ENCODE peak calls at places on chromosome 6, in seven cellular contexts. One of them, this sample, is unnamed.

GRCh38 chr6:111810321-111811235 is 62.7 kb downstream of the FYN start:
- DNase-seq in H1: no peak
- DNase-seq in neuronal stem cell: no peak
- DNase-seq in Panc1: no peak
- DNase-seq in fibroblast of lung: no peak
- DNase-seq in mucosa of descending colon: no peak
- DNase-seq in neural progenitor cell: no peak
- DNase-seq in this sample: no peak

GRCh38 chr6:85867595-85867994 is 224.9 kb upstream of the SYNCRIP start:
- DNase-seq in mucosa of descending colon: no peak
- DNase-seq in neuronal stem cell: no peak
- DNase-seq in Panc1: no peak
- DNase-seq in fibroblast of lung: no peak
- DNase-seq in H1: no peak
- DNase-seq in neural progenitor cell: no peak
- DNase-seq in this sample: no peak

GRCh38 chr6:107735906-107736635 is 88.0 kb downstream of the SCML4 start:
- DNase-seq in H1: no peak
- DNase-seq in mucosa of descending colon: no peak
- DNase-seq in neural progenitor cell: no peak
- DNase-seq in neuronal stem cell: no peak
- DNase-seq in Panc1: no peak
- DNase-seq in fibroblast of lung: no peak
- DNase-seq in this sample: no peak

GRCh38 chr6:21098744-21099143 is 494.8 kb upstream of the SOX4 start:
- DNase-seq in Panc1: no peak
- DNase-seq in fibroblast of lung: no peak
- DNase-seq in mucosa of descending colon: no peak
- DNase-seq in neuronal stem cell: peak; percentile 36
- DNase-seq in neural progenitor cell: peak; percentile 62
- DNase-seq in H1: no peak
- DNase-seq in this sample: no peak

GRCh38 chr6:1240766-1241165 is 71.1 kb upstream of the FOXQ1 start:
- DNase-seq in H1: no peak
- DNase-seq in neural progenitor cell: no peak
- DNase-seq in mucosa of descending colon: no peak
- DNase-seq in Panc1: no peak
- DNase-seq in neuronal stem cell: no peak
- DNase-seq in fibroblast of lung: peak; percentile 24
- DNase-seq in this sample: no peak

GRCh38 chr6:141103246-141103645 is 1029.5 kb upstream of the GJE1 start:
- DNase-seq in H1: no peak
- DNase-seq in neuronal stem cell: no peak
- DNase-seq in fibroblast of lung: peak; percentile 6
- DNase-seq in Panc1: no peak
- DNase-seq in mucosa of descending colon: no peak
- DNase-seq in neural progenitor cell: no peak
- DNase-seq in this sample: no peak

GRCh38 chr6:25302677-25303128 is 23.5 kb downstream of the CARMIL1 start:
- DNase-seq in Panc1: no peak
- DNase-seq in neuronal stem cell: no peak
- DNase-seq in mucosa of descending colon: no peak
- DNase-seq in fibroblast of lung: peak; percentile 88
- DNase-seq in neural progenitor cell: peak; percentile 14
- DNase-seq in H1: no peak
- DNase-seq in this sample: no peak

GRCh38 chr6:113428702-113429101 is 428.4 kb upstream of the MARCKS start:
- DNase-seq in neural progenitor cell: no peak
- DNase-seq in mucosa of descending colon: no peak
- DNase-seq in fibroblast of lung: no peak
- DNase-seq in neuronal stem cell: no peak
- DNase-seq in Panc1: no peak
- DNase-seq in H1: no peak
- DNase-seq in this sample: no peak

GRCh38 chr6:15389759-15390723 is 144.2 kb downstream of the JARID2 start:
- DNase-seq in Panc1: peak; percentile 17
- DNase-seq in neural progenitor cell: peak; percentile 87
- DNase-seq in fibroblast of lung: peak; percentile 74
- DNase-seq in mucosa of descending colon: no peak
- DNase-seq in H1: no peak
- DNase-seq in neuronal stem cell: peak; percentile 69
- DNase-seq in this sample: no peak

GRCh38 chr6:156175971-156176421 is 601.2 kb upstream of the ARID1B start:
- DNase-seq in fibroblast of lung: no peak
- DNase-seq in H1: peak; percentile 57
- DNase-seq in mucosa of descending colon: peak; percentile 11
- DNase-seq in neural progenitor cell: peak; percentile 88
- DNase-seq in neuronal stem cell: peak; percentile 59
- DNase-seq in Panc1: no peak
- DNase-seq in this sample: no peak

GRCh38 chr6:126880926-126881325 is 237.5 kb upstream of the RSPO3 start:
- DNase-seq in neural progenitor cell: no peak
- DNase-seq in neuronal stem cell: no peak
- DNase-seq in fibroblast of lung: no peak
- DNase-seq in Panc1: no peak
- DNase-seq in mucosa of descending colon: no peak
- DNase-seq in H1: no peak
- DNase-seq in this sample: no peak

GRCh38 chr6:130840050-130840449 is 12.8 kb downstream of the SMLR1 start:
- DNase-seq in Panc1: no peak
- DNase-seq in mucosa of descending colon: no peak
- DNase-seq in neural progenitor cell: no peak
- DNase-seq in H1: no peak
- DNase-seq in neuronal stem cell: no peak
- DNase-seq in fibroblast of lung: no peak
- DNase-seq in this sample: no peak

GRCh38 chr6:31871068-31871659 is 7.6 kb downstream of the SLC44A4 start:
- DNase-seq in fibroblast of lung: peak; percentile 20
- DNase-seq in Panc1: no peak
- DNase-seq in H1: no peak
- DNase-seq in neuronal stem cell: no peak
- DNase-seq in mucosa of descending colon: no peak
- DNase-seq in neural progenitor cell: no peak
- DNase-seq in this sample: no peak

GRCh38 chr6:10763006-10763405 is 15.4 kb downstream of the TMEM14B start:
- DNase-seq in Panc1: no peak
- DNase-seq in neuronal stem cell: no peak
- DNase-seq in mucosa of descending colon: no peak
- DNase-seq in fibroblast of lung: peak; percentile 87
- DNase-seq in H1: no peak
- DNase-seq in neural progenitor cell: no peak
- DNase-seq in this sample: no peak

GRCh38 chr6:139257821-139258398 is 33.9 kb downstream of the TXLNB start:
- DNase-seq in neural progenitor cell: peak; percentile 10
- DNase-seq in Panc1: no peak
- DNase-seq in fibroblast of lung: no peak
- DNase-seq in mucosa of descending colon: no peak
- DNase-seq in H1: no peak
- DNase-seq in neuronal stem cell: no peak
- DNase-seq in this sample: no peak

GRCh38 chr6:72619883-72620696 is 1.8 kb upstream of the KCNQ5 start:
- DNase-seq in fibroblast of lung: no peak
- DNase-seq in H1: peak; percentile 65
- DNase-seq in neural progenitor cell: peak; percentile 66
- DNase-seq in Panc1: no peak
- DNase-seq in mucosa of descending colon: peak; percentile 41
- DNase-seq in neuronal stem cell: peak; percentile 33
- DNase-seq in this sample: no peak

GRCh38 chr6:16982827-16983226 is 119.0 kb upstream of the STMND1 start:
- DNase-seq in Panc1: no peak
- DNase-seq in H1: no peak
- DNase-seq in neural progenitor cell: no peak
- DNase-seq in fibroblast of lung: peak; percentile 96
- DNase-seq in mucosa of descending colon: no peak
- DNase-seq in neuronal stem cell: no peak
- DNase-seq in this sample: no peak

GRCh38 chr6:88445188-88445958 is 279.2 kb upstream of the CNR1 start:
- DNase-seq in neural progenitor cell: no peak
- DNase-seq in mucosa of descending colon: no peak
- DNase-seq in fibroblast of lung: no peak
- DNase-seq in Panc1: no peak
- DNase-seq in H1: no peak
- DNase-seq in neuronal stem cell: no peak
- DNase-seq in this sample: no peak

GRCh38 chr6:89941847-89942497 is 47.7 kb downstream of the GJA10 start:
- DNase-seq in Panc1: no peak
- DNase-seq in fibroblast of lung: no peak
- DNase-seq in H1: no peak
- DNase-seq in neuronal stem cell: no peak
- DNase-seq in mucosa of descending colon: no peak
- DNase-seq in neural progenitor cell: no peak
- DNase-seq in this sample: no peak

GRCh38 chr6:13496508-13497180 is 9.2 kb upstream of the GFOD1 start:
- DNase-seq in neuronal stem cell: no peak
- DNase-seq in neural progenitor cell: no peak
- DNase-seq in Panc1: no peak
- DNase-seq in H1: no peak
- DNase-seq in fibroblast of lung: no peak
- DNase-seq in mucosa of descending colon: no peak
- DNase-seq in this sample: no peak

GRCh38 chr6:34484899-34485298 is 19.0 kb downstream of the PACSIN1 start:
- DNase-seq in neural progenitor cell: no peak
- DNase-seq in neuronal stem cell: no peak
- DNase-seq in Panc1: no peak
- DNase-seq in mucosa of descending colon: no peak
- DNase-seq in fibroblast of lung: no peak
- DNase-seq in H1: no peak
- DNase-seq in this sample: no peak

GRCh38 chr6:136012198-136012884 is 160.8 kb downstream of the PDE7B start:
- DNase-seq in neuronal stem cell: no peak
- DNase-seq in neural progenitor cell: no peak
- DNase-seq in Panc1: no peak
- DNase-seq in fibroblast of lung: peak; percentile 83
- DNase-seq in mucosa of descending colon: no peak
- DNase-seq in H1: no peak
- DNase-seq in this sample: no peak

GRCh38 chr6:136015531-136015930 is 164.0 kb downstream of the PDE7B start:
- DNase-seq in neuronal stem cell: no peak
- DNase-seq in mucosa of descending colon: no peak
- DNase-seq in neural progenitor cell: no peak
- DNase-seq in Panc1: no peak
- DNase-seq in fibroblast of lung: peak; percentile 35
- DNase-seq in H1: no peak
- DNase-seq in this sample: no peak

GRCh38 chr6:136012948-136013347 is 161.4 kb downstream of the PDE7B start:
- DNase-seq in mucosa of descending colon: no peak
- DNase-seq in Panc1: no peak
- DNase-seq in neural progenitor cell: no peak
- DNase-seq in H1: no peak
- DNase-seq in fibroblast of lung: no peak
- DNase-seq in neuronal stem cell: no peak
- DNase-seq in this sample: no peak

GRCh38 chr6:136016228-136017225 is 165.0 kb downstream of the PDE7B start:
- DNase-seq in mucosa of descending colon: no peak
- DNase-seq in neural progenitor cell: no peak
- DNase-seq in H1: no peak
- DNase-seq in fibroblast of lung: no peak
- DNase-seq in neuronal stem cell: no peak
- DNase-seq in Panc1: no peak
- DNase-seq in this sample: no peak

GRCh38 chr6:136014454-136015421 is 163.2 kb downstream of the PDE7B start:
- DNase-seq in neural progenitor cell: no peak
- DNase-seq in H1: no peak
- DNase-seq in fibroblast of lung: peak; percentile 100
- DNase-seq in Panc1: no peak
- DNase-seq in mucosa of descending colon: no peak
- DNase-seq in neuronal stem cell: no peak
- DNase-seq in this sample: no peak
- H3K4me1 ChIP-seq in neural progenitor cell: no peaks in the 10 kb centered on the region
- H3K4me1 ChIP-seq in H1: no peaks in the 10 kb centered on the region
- H3K4me1 ChIP-seq in fibroblast of lung: peaks cover 18% of the 10 kb centered on the region
- H3K4me1 ChIP-seq in Panc1: no peaks in the 10 kb centered on the region
- H3K4me1 ChIP-seq in mucosa of descending colon: no peaks in the 10 kb centered on the region
- H3K4me1 ChIP-seq in neuronal stem cell: peaks cover 2% of the 10 kb centered on the region
- H3K4me1 ChIP-seq in this sample: no peaks in the 10 kb centered on the region

GRCh38 chr6:27452496-27452897 is 20.4 kb downstream of the ZNF184 start:
- DNase-seq in mucosa of descending colon: no peak
- DNase-seq in neuronal stem cell: no peak
- DNase-seq in H1: no peak
- DNase-seq in fibroblast of lung: peak; percentile 21
- DNase-seq in neural progenitor cell: no peak
- DNase-seq in Panc1: no peak
- DNase-seq in this sample: no peak
- H3K9me3 ChIP-seq in mucosa of descending colon: peaks cover 99% of the 10 kb centered on the region
- H3K9me3 ChIP-seq in neuronal stem cell: peaks cover 55% of the 10 kb centered on the region
- H3K9me3 ChIP-seq in H1: peaks cover 85% of the 10 kb centered on the region
- H3K9me3 ChIP-seq in fibroblast of lung: peaks cover 8% of the 10 kb centered on the region
- H3K9me3 ChIP-seq in neural progenitor cell: peaks cover 70% of the 10 kb centered on the region
- H3K9me3 ChIP-seq in Panc1: peaks cover 99% of the 10 kb centered on the region
- H3K9me3 ChIP-seq in this sample: peaks cover 6% of the 10 kb centered on the region

DNA sequence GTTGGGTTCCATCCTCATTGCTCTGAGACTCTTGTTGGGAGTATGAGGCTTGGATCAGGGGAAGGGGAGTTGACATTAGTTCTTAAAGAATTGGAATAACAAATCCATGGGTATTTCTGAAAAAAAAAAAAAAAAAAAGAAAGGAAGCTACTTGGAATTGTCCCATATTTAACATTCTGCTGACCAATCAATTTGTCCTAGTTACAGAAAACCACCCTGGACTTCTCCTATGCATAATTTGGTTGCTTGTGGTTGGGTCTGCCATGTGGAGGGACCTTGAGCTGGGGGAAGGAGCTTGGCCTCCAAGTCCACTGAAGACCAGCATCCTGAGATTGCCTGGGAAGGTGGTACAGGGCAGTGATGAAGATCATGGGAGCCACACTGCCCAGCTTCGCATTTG is 32.6 kb downstream of the PLG start:
- DNase-seq in fibroblast of lung: no peak
- DNase-seq in neural progenitor cell: no peak
- DNase-seq in Panc1: no peak
- DNase-seq in H1: no peak
- DNase-seq in mucosa of descending colon: no peak
- DNase-seq in neuronal stem cell: no peak
- DNase-seq in this sample: no peak
- H3K4me1 ChIP-seq in fibroblast of lung: no peaks in the 10 kb centered on the region
- H3K4me1 ChIP-seq in neural progenitor cell: no peaks in the 10 kb centered on the region
- H3K4me1 ChIP-seq in Panc1: no peaks in the 10 kb centered on the region
- H3K4me1 ChIP-seq in H1: no peaks in the 10 kb centered on the region
- H3K4me1 ChIP-seq in mucosa of descending colon: no peaks in the 10 kb centered on the region
- H3K4me1 ChIP-seq in neuronal stem cell: no peaks in the 10 kb centered on the region
- H3K4me1 ChIP-seq in this sample: no peaks in the 10 kb centered on the region

GRCh38 chr6:160004419-160005160 is 35.7 kb downstream of the IGF2R start:
- DNase-seq in mucosa of descending colon: no peak
- DNase-seq in H1: no peak
- DNase-seq in Panc1: no peak
- DNase-seq in neural progenitor cell: no peak
- DNase-seq in fibroblast of lung: no peak
- DNase-seq in neuronal stem cell: no peak
- DNase-seq in this sample: no peak

GRCh38 chr6:160004018-160004417 is 35.1 kb downstream of the IGF2R start:
- DNase-seq in fibroblast of lung: no peak
- DNase-seq in mucosa of descending colon: no peak
- DNase-seq in neural progenitor cell: no peak
- DNase-seq in H1: no peak
- DNase-seq in Panc1: no peak
- DNase-seq in neuronal stem cell: no peak
- DNase-seq in this sample: no peak

GRCh38 chr6:160005211-160005610 is 36.3 kb downstream of the IGF2R start:
- DNase-seq in Panc1: no peak
- DNase-seq in H1: no peak
- DNase-seq in fibroblast of lung: no peak
- DNase-seq in mucosa of descending colon: no peak
- DNase-seq in neural progenitor cell: no peak
- DNase-seq in neuronal stem cell: no peak
- DNase-seq in this sample: no peak

GRCh38 chr6:160000280-160000704 is 31.4 kb downstream of the IGF2R start:
- DNase-seq in neural progenitor cell: no peak
- DNase-seq in fibroblast of lung: peak; percentile 35
- DNase-seq in H1: no peak
- DNase-seq in mucosa of descending colon: no peak
- DNase-seq in neuronal stem cell: no peak
- DNase-seq in Panc1: no peak
- DNase-seq in this sample: no peak

GRCh38 chr6:160002882-160003281 is 34.0 kb downstream of the IGF2R start:
- DNase-seq in mucosa of descending colon: no peak
- DNase-seq in fibroblast of lung: no peak
- DNase-seq in H1: no peak
- DNase-seq in Panc1: no peak
- DNase-seq in neural progenitor cell: no peak
- DNase-seq in neuronal stem cell: no peak
- DNase-seq in this sample: no peak
- H3K9me3 ChIP-seq in mucosa of descending colon: peaks cover 3% of the 10 kb centered on the region
- H3K9me3 ChIP-seq in fibroblast of lung: no peaks in the 10 kb centered on the region
- H3K9me3 ChIP-seq in H1: no peaks in the 10 kb centered on the region
- H3K9me3 ChIP-seq in Panc1: peaks cover 6% of the 10 kb centered on the region
- H3K9me3 ChIP-seq in neural progenitor cell: no peaks in the 10 kb centered on the region
- H3K9me3 ChIP-seq in neuronal stem cell: peaks cover 13% of the 10 kb centered on the region
- H3K9me3 ChIP-seq in this sample: no peaks in the 10 kb centered on the region